ENCODE peak calls at places on chromosomes 5 and 9, in six cellular contexts. U, R, Q, V, T and B are unnamed samples. For H3K4me1, the result is how much of the 10 kb centered on the place peaks cover.

GRCh38 chr5:71719092-71719964 is at the start of gene CARTPT:
- DNase-seq in U (peak), R (no peak), Q (no peak), V (no peak), T (peak), B (no peak)

GRCh38 chr5:131515348-131515747 is 119.7 kb downstream of the RAPGEF6 start:
- DNase-seq in U (no peak), R (no peak), Q (no peak), V (no peak), T (no peak), B (no peak)

GRCh38 chr5:92369587-92369986 is 986.5 kb upstream of the ARRDC3 start:
- DNase-seq in U (no peak), R (no peak), Q (no peak), V (no peak), T (no peak), B (no peak)

GRCh38 chr5:77636423-77637169 is 1.9 kb downstream of the OTP start:
- DNase-seq in U (no peak), R (no peak), Q (peak), V (no peak), T (no peak), B (no peak)

GRCh38 chr5:159571501-159572244 is 241.4 kb upstream of the IL12B start:
- DNase-seq in U (no peak), R (no peak), Q (no peak), V (peak), T (no peak), B (no peak)

GRCh38 chr9:36939655-36940578 is 94.2 kb downstream of the PAX5 start:
- DNase-seq in U (no peak), R (no peak), Q (no peak), V (no peak), T (no peak), B (no peak)

GRCh38 chr5:78746990-78747389 is 98.4 kb upstream of the LHFPL2 start:
- DNase-seq in U (no peak), R (no peak), Q (no peak), V (no peak), T (no peak), B (no peak)

GRCh38 chr9:132006657-132007370 is 72.9 kb downstream of the MED27 start:
- DNase-seq in U (no peak), R (no peak), Q (no peak), V (no peak), T (no peak), B (no peak)

GRCh38 chr9:3151672-3152576 is 308.0 kb upstream of the PUM3 start:
- DNase-seq in U (no peak), R (no peak), Q (no peak), V (no peak), T (no peak), B (no peak)

GRCh38 chr9:93898502-93899426 is 56.4 kb downstream of the BARX1 start:
- DNase-seq in U (no peak), R (no peak), Q (no peak), V (no peak), T (no peak), B (no peak)

GRCh38 chr5:113059232-113059805 is 82.7 kb downstream of the DCP2 start:
- DNase-seq in U (peak), R (no peak), Q (peak), V (no peak), T (no peak), B (no peak)

GRCh38 chr5:81189875-81190467 is 43.2 kb upstream of the CKMT2 start:
- DNase-seq in U (no peak), R (no peak), Q (no peak), V (no peak), T (no peak), B (no peak)

GRCh38 chr5:81191726-81192125 is 41.4 kb upstream of the CKMT2 start:
- DNase-seq in U (no peak), R (no peak), Q (no peak), V (no peak), T (no peak), B (no peak)

GRCh38 chr5:81195334-81195929 is 37.7 kb upstream of the CKMT2 start:
- DNase-seq in U (peak), R (no peak), Q (no peak), V (no peak), T (peak), B (no peak)

GRCh38 chr5:81192351-81192750 is 40.8 kb upstream of the CKMT2 start:
- DNase-seq in U (no peak), R (no peak), Q (no peak), V (no peak), T (no peak), B (no peak)

DNA sequence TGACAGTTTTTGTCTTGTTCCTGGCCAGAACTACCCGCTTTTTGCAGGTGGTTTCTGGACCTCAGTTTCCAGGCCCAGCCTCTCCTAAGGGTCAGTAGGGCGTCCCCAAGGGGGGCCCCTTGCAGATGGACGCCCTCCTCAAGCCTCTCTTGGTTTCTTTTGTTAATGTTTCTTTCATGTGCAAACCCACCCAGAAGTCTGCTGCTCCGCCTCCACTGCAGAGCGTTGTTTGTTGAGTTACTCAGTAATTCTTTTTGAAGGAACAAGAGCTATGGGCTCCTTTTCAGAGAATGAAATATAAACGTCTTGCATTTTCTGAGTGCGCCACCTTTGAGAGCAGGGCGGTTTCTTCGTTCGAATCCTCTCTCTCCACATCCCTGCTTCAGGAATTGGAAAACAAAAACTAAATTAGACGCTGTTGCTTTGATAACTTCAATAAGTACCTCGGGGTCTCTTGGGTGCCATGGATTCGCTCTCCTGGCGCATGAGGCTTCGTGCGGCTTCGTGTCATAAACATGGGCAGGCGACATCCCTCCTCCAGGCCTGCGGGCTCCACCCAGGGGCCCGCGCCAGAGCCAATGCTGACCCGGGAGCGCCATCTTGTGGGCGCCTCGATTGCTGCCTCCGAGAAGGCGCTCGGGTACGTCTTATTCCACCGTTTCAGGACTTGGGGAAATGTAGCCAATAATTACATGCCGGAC is 38.3 kb upstream of the CKMT2 start:
- DNase-seq in U (peak), R (peak), Q (peak), V (peak), T (peak), B (peak)
- H3K4me3 ChIP-seq in U (no peak), R (no peak), Q (no peak), V (no peak), T (no peak), B (no peak)

DNA sequence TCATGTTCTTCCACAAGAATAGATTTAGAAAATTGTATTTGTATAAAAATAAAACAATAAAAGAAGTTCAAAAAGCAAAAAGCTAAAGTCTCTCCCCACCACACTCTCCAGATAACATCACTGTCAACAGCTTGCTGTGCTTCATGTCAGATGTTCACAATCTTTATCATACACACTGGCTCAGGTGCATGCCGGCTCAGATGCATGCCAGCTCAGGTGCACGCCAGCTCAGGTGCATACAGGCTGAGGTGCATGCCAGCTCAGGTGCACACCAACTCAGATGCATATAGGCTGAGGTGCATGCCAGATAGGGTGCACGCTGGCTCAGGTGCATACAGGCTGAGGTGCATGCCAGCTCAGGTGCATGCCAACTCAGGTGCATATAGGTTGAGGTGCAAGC is 26.5 kb downstream of the SEMA4D start:
- DNase-seq in U (no peak), R (no peak), Q (no peak), V (no peak), T (no peak), B (no peak)
- H3K4me1 ChIP-seq in U (under half), R (under half), Q (under half), V (under half), T (under half), B (half or more)

DNA sequence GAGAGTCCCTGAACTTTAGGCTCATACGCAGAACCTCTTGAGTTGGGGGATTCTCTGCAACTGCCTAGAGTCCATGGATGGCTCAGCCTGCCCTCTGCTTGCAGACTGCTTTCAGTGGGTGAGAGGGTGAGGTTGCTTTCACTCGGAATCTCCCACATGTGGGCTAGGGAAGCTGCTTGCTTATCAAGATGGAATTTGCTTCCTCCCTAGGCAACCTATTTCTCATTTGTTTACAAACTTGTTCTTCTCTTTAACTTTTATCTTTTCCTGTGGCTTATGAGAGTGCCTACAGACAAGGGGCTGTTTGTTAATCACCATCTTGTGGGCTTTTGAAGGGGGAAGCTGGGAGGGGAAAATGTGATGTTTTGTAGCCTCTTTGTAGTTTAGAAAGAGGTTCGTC is 10.0 kb downstream of the TLE4 start:
- DNase-seq in U (peak), R (no peak), Q (no peak), V (no peak), T (no peak), B (peak)
- H3K4me3 ChIP-seq in U (peak), R (no peak), Q (no peak), V (no peak), T (no peak), B (no peak)

GRCh38 chr9:128276574-128277270 is 646 bp downstream of the SWI5 start:
- DNase-seq in U (peak), R (peak), Q (peak), V (no peak), T (peak), B (no peak)
- H3K4me1 ChIP-seq in U (under half), R (under half), Q (under half), V (under half), T (under half), B (under half)